ENCODE peak calls at places on chromosomes 13 and 19, in six cellular contexts. B, T, H, S, L and A are unnamed samples.

GRCh38 chr19:40613669-40614594 is 12.8 kb downstream of the LTBP4 start:
- DNase-seq in B (peak), T (peak), H (no peak), S (no peak), L (peak), A (peak)

GRCh38 chr19:40528078-40528477 is 48.6 kb upstream of the SHKBP1 start:
- DNase-seq in B (no peak), T (no peak), H (no peak), S (no peak), L (no peak), A (no peak)

GRCh38 chr19:23762548-23762883 is 3.8 kb upstream of the ZNF681 start:
- DNase-seq in B (peak), T (no peak), H (no peak), S (no peak), L (no peak), A (no peak)

GRCh38 chr13:63517376-63517775 is 2101.7 kb upstream of the PCDH20 start:
- DNase-seq in B (no peak), T (no peak), H (no peak), S (no peak), L (no peak), A (no peak)

GRCh38 chr13:84446972-84447700 is 564.9 kb upstream of the SLITRK1 start:
- DNase-seq in B (peak), T (no peak), H (no peak), S (no peak), L (no peak), A (no peak)

GRCh38 chr19:8640402-8641004 is 10.1 kb downstream of the NFILZ start:
- DNase-seq in B (no peak), T (no peak), H (peak), S (no peak), L (no peak), A (peak)

GRCh38 chr13:32032780-32033179 is 1.2 kb downstream of the FRY start:
- DNase-seq in B (no peak), T (no peak), H (no peak), S (no peak), L (no peak), A (no peak)

GRCh38 chr13:113367020-113367560 is 3.2 kb upstream of the GRTP1 start:
- DNase-seq in B (peak), T (no peak), H (no peak), S (no peak), L (no peak), A (no peak)

GRCh38 chr13:111572956-111573355 is 252.5 kb downstream of the TEX29 start:
- DNase-seq in B (no peak), T (no peak), H (no peak), S (no peak), L (no peak), A (no peak)

GRCh38 chr19:4522291-4523002 is 4.2 kb upstream of the PLIN4 start:
- DNase-seq in B (no peak), T (no peak), H (no peak), S (no peak), L (no peak), A (no peak)
- TF ChIP-seq GABPA in B (no peak), T (no peak), H (no peak), S (no peak), L (no peak), A (no peak)

GRCh38 chr13:55999709-56000108 is 1141.0 kb upstream of the PRR20A start:
- DNase-seq in B (no peak), T (no peak), H (no peak), S (no peak), L (no peak), A (no peak)
- TF ChIP-seq POLR2AphosphoS5 in B (no peak), T (no peak), H (no peak), S (no peak), L (no peak), A (no peak)

GRCh38 chr13:109747524-109747923 is 38.9 kb downstream of the IRS2 start:
- DNase-seq in B (no peak), T (no peak), H (no peak), S (no peak), L (no peak), A (peak)
- TF ChIP-seq CTCF in B (no peak), T (no peak), H (peak), S (peak), L (no peak), A (no peak)

DNA sequence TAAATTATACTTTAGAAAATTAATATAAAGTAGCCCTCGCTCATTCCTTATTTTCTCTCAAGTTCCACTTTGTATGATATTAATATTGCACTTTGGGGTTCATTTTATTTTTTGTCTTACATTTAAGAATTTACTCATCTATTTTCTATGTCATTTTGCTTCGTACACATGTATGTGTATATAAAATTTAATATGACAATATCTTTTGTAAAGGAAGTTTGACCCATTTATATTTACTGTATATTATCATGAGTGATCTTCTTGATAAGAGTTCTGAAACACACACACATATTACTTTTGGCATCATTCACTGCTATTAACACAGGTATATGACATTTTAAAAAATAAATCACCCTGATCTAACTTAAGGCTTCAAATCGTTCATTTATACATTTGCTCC is 83.1 kb downstream of the IRS2 start:
- DNase-seq in B (no peak), T (no peak), H (no peak), S (no peak), L (no peak), A (no peak)
- TF ChIP-seq GABPA in B (no peak), T (no peak), H (no peak), S (no peak), L (no peak), A (no peak)

DNA sequence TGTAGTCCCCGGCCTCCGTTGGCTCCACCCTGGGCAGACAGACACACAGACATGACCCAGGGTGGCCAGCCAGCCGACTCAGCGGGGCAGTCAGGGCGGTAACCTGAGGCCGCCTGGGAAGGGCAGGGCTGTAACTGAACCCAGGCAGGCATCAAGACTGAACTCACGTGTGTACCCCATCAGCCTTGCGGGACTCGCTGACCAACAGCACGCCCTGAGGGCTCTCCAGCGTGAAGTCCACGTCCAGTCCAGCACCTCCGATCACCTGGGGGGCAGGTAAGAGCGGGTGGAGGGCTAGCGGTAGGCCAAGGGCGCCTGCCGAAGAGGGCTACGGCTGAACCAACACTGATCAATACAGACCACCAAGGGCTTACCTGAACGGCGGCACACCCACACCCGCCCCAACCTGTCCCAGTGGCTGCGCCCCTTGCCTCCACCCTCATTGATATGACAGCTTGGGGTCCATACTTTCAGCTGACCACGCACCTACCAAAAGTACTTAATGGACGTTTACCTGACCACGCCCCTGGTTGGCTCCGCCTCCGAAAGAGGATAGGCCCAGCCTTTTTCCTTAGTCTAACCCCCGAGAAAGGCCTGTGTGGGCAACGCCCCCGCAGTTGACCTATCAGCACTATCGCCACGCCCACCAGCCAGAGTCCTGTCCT is 791 bp downstream of the TMED1 start:
- DNase-seq in B (no peak), T (peak), H (no peak), S (no peak), L (no peak), A (no peak)
- TF ChIP-seq POLR2AphosphoS5 in B (peak), T (no peak), H (no peak), S (peak), L (peak), A (no peak)

DNA sequence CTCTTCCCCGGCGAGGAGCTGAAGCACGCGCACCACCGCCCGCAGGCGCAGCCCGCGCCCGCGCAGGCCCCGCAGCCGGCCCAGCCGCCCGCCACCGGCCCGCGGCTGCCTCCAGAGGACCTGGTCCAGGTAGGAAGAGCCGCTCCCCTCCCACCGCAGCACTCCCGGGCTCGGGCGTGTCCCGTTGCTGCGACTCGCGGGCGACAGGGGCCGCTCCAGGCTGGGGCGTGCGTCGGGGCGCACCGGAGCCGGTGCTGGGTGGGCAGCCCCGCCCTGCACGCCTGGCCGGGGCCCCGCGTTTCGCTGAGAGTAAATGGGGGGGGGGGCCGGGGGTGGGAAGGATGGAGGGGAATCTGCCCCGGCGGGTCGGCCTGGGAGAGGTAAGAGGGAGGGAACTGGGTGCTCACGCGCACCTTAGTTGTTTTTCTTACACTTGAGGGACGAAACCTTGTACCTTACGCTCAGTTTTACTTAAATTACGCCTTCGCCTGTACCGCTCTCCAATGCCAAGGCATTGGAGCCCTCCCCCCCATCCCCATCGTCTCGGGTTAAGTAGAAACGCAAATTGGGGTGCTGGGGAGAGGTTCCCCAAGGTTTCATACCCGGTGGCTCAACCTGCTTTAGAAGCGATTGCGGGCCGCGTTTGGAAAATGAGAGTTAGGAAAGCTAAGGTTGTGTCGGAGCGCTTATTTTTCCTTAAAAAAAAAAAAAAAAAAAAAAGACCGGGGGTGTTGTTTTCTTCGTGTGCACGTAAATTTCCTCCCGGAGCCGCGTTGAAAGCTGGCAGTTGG is 850 bp downstream of the KLF5 start:
- DNase-seq in B (no peak), T (peak), H (peak), S (no peak), L (no peak), A (no peak)
- TF ChIP-seq CTCF in B (peak), T (no peak), H (peak), S (no peak), L (peak), A (no peak)

GRCh38 chr13:101611491-101612475 is 159.3 kb downstream of the ITGBL1 start:
- DNase-seq in B (no peak), T (no peak), H (peak), S (no peak), L (no peak), A (no peak)
- TF ChIP-seq GABPA in B (no peak), T (no peak), H (no peak), S (no peak), L (no peak), A (no peak)

GRCh38 chr19:609001-609340 is 19.3 kb downstream of the HCN2 start:
- DNase-seq in B (no peak), T (no peak), H (no peak), S (peak), L (no peak), A (no peak)

GRCh38 chr19:611506-611869 is 21.8 kb downstream of the HCN2 start:
- DNase-seq in B (no peak), T (no peak), H (no peak), S (no peak), L (no peak), A (no peak)

GRCh38 chr19:612941-613340 is 20.4 kb downstream of the POLRMT start:
- DNase-seq in B (no peak), T (no peak), H (no peak), S (no peak), L (no peak), A (no peak)

GRCh38 chr19:610071-610800 is 20.6 kb downstream of the HCN2 start:
- DNase-seq in B (no peak), T (no peak), H (no peak), S (no peak), L (no peak), A (peak)

DNA sequence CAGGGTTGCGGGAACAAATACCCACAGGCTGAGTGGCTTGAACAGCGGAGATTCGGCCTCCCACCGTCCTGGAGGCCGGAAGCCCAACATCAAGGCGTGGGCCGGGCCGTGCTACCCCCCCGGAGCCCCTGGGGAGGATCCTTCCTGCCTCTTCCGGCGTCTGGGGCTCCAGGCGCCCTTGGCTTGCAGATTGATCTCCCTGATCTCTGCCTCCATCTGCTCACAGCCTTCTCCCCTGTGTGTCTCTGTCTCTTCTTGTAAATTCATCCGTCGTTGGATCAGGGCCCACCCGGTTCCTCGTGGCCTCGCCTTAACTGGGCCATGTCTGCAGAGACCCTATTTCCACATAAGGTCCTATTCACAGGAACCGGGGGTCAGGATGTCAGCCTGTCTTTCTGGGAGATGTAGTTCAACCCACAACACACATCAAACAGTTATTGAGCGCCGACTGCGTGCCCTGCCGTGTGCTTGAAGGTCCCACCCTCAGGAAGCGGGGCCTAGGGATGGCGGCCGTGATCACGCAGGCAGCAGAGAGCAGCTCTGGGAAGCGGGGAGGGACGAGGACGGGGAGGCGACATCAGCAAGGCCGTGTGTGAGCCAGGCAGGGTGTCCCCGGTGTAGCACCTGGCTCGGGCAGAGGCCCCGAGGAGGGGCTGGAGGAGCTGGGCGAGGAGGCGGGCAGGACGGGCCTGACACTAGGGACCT is 21.3 kb downstream of the HCN2 start:
- DNase-seq in B (no peak), T (peak), H (no peak), S (peak), L (no peak), A (no peak)
- TF ChIP-seq POLR2AphosphoS5 in B (no peak), T (no peak), H (no peak), S (peak), L (no peak), A (peak)

GRCh38 chr19:58020985-58021384 is 12.8 kb upstream of the ZSCAN1 start:
- DNase-seq in B (no peak), T (no peak), H (no peak), S (no peak), L (no peak), A (no peak)

GRCh38 chr19:58022283-58022660 is 11.6 kb upstream of the ZSCAN1 start:
- DNase-seq in B (no peak), T (no peak), H (no peak), S (no peak), L (no peak), A (no peak)

GRCh38 chr19:58020129-58020528 is 13.7 kb upstream of the ZSCAN1 start:
- DNase-seq in B (no peak), T (no peak), H (no peak), S (no peak), L (no peak), A (no peak)

GRCh38 chr19:58024661-58025060 is 9.2 kb upstream of the ZSCAN1 start:
- DNase-seq in B (no peak), T (no peak), H (no peak), S (no peak), L (no peak), A (no peak)

DNA sequence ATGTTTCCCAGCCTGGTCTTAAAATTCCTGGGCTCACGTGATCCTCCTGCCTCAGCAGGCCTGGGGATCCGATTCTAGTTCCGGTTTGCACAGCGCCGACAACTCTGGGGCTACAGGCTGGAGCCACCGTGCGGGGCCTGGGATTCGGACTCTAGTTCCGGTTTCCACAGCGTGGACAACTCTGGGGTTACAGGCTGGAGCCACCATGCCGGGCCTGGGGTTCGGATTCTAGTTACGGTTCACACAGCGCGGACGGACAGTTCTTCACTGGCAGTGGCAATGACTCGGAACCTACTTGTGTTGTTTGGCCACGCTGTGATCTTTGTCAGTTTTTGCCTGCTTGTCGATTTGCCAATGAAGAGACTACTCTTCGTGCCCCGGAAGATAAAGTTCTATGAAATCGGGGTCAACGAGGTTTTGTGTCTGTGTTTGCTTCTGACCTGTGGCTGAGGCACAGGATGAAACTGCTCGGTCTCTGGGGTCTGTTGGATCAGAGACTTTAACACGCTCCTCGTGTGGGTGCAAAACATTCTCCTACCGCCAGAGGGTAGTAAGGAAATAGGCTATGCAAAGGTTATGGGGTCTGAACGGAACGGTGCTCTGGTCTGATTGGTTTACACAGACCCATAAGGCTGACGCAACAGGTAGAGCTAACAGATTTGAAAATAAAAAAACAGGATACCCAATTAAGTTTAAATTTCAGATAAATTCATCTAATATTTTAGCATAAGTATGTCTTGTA is 12.1 kb upstream of the ZSCAN1 start:
- DNase-seq in B (peak), T (peak), H (peak), S (peak), L (no peak), A (peak)
- TF ChIP-seq CTCF in B (peak), T (peak), H (peak), S (peak), L (peak), A (no peak)

DNA sequence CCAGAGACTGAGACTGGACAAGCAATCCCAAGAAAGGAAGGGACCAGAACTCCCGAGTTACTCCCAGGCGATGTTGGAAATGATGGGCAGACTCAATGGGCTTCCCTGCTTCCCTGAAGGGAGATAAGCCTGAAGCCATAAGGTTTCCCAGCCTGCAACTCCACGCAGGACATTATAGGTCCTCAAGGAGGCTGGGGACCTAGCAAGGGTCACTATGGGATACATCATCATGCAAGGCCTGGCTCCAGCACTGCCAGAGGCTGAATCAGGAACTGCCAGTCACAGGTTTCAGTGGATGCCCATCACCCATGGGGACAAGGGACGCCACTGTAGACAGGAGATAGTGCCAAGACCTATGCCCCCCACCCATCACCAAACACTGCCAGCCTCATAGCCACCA is 338.7 kb downstream of the IRS2 start:
- DNase-seq in B (no peak), T (no peak), H (no peak), S (no peak), L (no peak), A (no peak)
- TF ChIP-seq GABPA in B (no peak), T (no peak), H (no peak), S (no peak), L (no peak), A (no peak)